ENCODE peak calls at places on chromosomes 2 and 18, in nine cellular contexts. C is foreskin fibroblast, N is tibial artery, O is kidney epithelial cell, T is choroid plexus epithelial cell, X is AG09309, J is endothelial cell of umbilical vein, G is coronary artery, P is ovary. Z is an unnamed sample.

GRCh38 chr2:109403841-109404201 is 209.9 kb downstream of the SEPTIN10 start:
- DNase-seq in C (peak; percentile 45), N (no peak), O (no peak), T (no peak), X (no peak), J (no peak), G (no peak), P (no peak), Z (no peak)

GRCh38 chr2:96308248-96308647 is 2.9 kb upstream of the SNRNP200 start:
- DNase-seq in C (no peak), N (no peak), O (no peak), T (no peak), X (no peak), J (no peak), G (no peak), P (no peak), Z (no peak)

GRCh38 chr18:70172225-70172624 is 33.3 kb downstream of the RTTN start:
- DNase-seq in C (peak; percentile 52), N (no peak), O (no peak), T (peak; percentile 63), X (no peak), J (peak; percentile 27), G (no peak), P (no peak), Z (no peak)

GRCh38 chr2:119426801-119427395 is 4.8 kb upstream of the TMEM37 start:
- DNase-seq in C (no peak), N (peak; percentile 77), O (no peak), T (peak; percentile 82), X (no peak), J (no peak), G (peak; percentile 71), P (peak; percentile 91), Z (peak; percentile 67)

GRCh38 chr2:134911386-134911785 is 7.2 kb upstream of the CCNT2 start:
- DNase-seq in C (no peak), N (no peak), O (no peak), T (no peak), X (no peak), J (no peak), G (no peak), P (no peak), Z (no peak)

GRCh38 chr2:240502430-240503121 is 55.2 kb downstream of the ANKMY1 start:
- DNase-seq in C (no peak), N (no peak), O (no peak), T (no peak), X (no peak), J (no peak), G (peak; percentile 55), P (no peak), Z (no peak)

GRCh38 chr2:169354244-169354643 is 8.1 kb downstream of the LRP2 start:
- DNase-seq in C (no peak), N (no peak), O (no peak), T (no peak), X (no peak), J (no peak), G (no peak), P (no peak), Z (no peak)

GRCh38 chr2:161243873-161244272 is 64.4 kb upstream of the PSMD14 start:
- DNase-seq in C (no peak), N (no peak), O (no peak), T (no peak), X (no peak), J (no peak), G (no peak), P (no peak), Z (no peak)

GRCh38 chr18:52636536-52636935 is 296.5 kb downstream of the DCC start:
- DNase-seq in C (no peak), N (no peak), O (no peak), T (no peak), X (no peak), J (no peak), G (no peak), P (no peak), Z (no peak)

GRCh38 chr2:100780203-100781008 is 39.5 kb upstream of the NPAS2 start:
- DNase-seq in C (peak; percentile 60), N (no peak), O (peak; percentile 70), T (peak; percentile 27), X (no peak), J (peak; percentile 59), G (no peak), P (no peak), Z (peak; percentile 29)

GRCh38 chr18:76823166-76823539 is 796 bp downstream of the ZNF236 start:
- DNase-seq in C (no peak), N (no peak), O (no peak), T (no peak), X (no peak), J (no peak), G (no peak), P (no peak), Z (peak; percentile 28)

GRCh38 chr18:49973592-49973991 is 160.3 kb upstream of the ACAA2 start:
- DNase-seq in C (no peak), N (no peak), O (no peak), T (no peak), X (no peak), J (no peak), G (no peak), P (no peak), Z (no peak)

GRCh38 chr2:96895709-96896651 is 26.1 kb upstream of the SEMA4C start:
- DNase-seq in C (no peak), N (no peak), O (no peak), T (no peak), X (no peak), J (no peak), G (no peak), P (peak; percentile 48), Z (no peak)

GRCh38 chr18:77482190-77482928 is 232.7 kb downstream of the GALR1 start:
- DNase-seq in C (no peak), N (no peak), O (no peak), T (peak; percentile 66), X (no peak), J (no peak), G (no peak), P (no peak), Z (no peak)

GRCh38 chr2:209771474-209772292 is at the start of gene UNC80:
- DNase-seq in C (peak; percentile 85), N (peak; percentile 67), O (no peak), T (peak; percentile 69), X (no peak), J (peak; percentile 62), G (no peak), P (peak; percentile 68), Z (no peak)

GRCh38 chr2:48566582-48566981 is 36.6 kb downstream of the STON1 start:
- DNase-seq in C (peak; percentile 75), N (no peak), O (no peak), T (peak; percentile 53), X (no peak), J (no peak), G (no peak), P (no peak), Z (no peak)

GRCh38 chr2:138601438-138602165 is 100.0 kb downstream of the SPOPL start:
- DNase-seq in C (no peak), N (no peak), O (no peak), T (no peak), X (no peak), J (no peak), G (no peak), P (no peak), Z (no peak)

GRCh38 chr18:76495435-76496199 is 575 bp upstream of the ZNF516 start:
- DNase-seq in C (peak; percentile 74), N (no peak), O (no peak), T (peak; percentile 52), X (no peak), J (no peak), G (no peak), P (peak; percentile 50), Z (peak; percentile 47)

GRCh38 chr18:28158083-28158581 is 18.8 kb downstream of the CDH2 start:
- DNase-seq in C (peak; percentile 41), N (no peak), O (no peak), T (peak; percentile 61), X (no peak), J (no peak), G (no peak), P (no peak), Z (no peak)
- TF ChIP-seq CTCF in C (no peak), N (no peak), O (no peak), T (peak; percentile 36), X (no peak), J (no peak), G (no peak), P (peak; percentile 13), Z (no peak)

GRCh38 chr18:45340884-45341283 is 274.4 kb upstream of the SLC14A2 start:
- DNase-seq in C (no peak), N (no peak), O (no peak), T (no peak), X (no peak), J (no peak), G (no peak), P (no peak), Z (no peak)

GRCh38 chr18:45342166-45342565 is 273.1 kb upstream of the SLC14A2 start:
- DNase-seq in C (no peak), N (no peak), O (no peak), T (no peak), X (no peak), J (no peak), G (no peak), P (no peak), Z (no peak)

GRCh38 chr18:45342653-45343052 is 272.6 kb upstream of the SLC14A2 start:
- DNase-seq in C (no peak), N (no peak), O (no peak), T (no peak), X (no peak), J (no peak), G (no peak), P (no peak), Z (no peak)

GRCh38 chr18:45339819-45340550 is 275.3 kb upstream of the SLC14A2 start:
- DNase-seq in C (no peak), N (no peak), O (no peak), T (no peak), X (no peak), J (no peak), G (no peak), P (no peak), Z (no peak)

GRCh38 chr18:45341454-45341853 is 273.8 kb upstream of the SLC14A2 start:
- DNase-seq in C (no peak), N (no peak), O (no peak), T (no peak), X (no peak), J (no peak), G (no peak), P (no peak), Z (no peak)
- TF ChIP-seq CTCF in C (peak; percentile 15), N (no peak), O (no peak), T (peak; percentile 7), X (peak; percentile 5), J (no peak), G (no peak), P (no peak), Z (no peak)

DNA sequence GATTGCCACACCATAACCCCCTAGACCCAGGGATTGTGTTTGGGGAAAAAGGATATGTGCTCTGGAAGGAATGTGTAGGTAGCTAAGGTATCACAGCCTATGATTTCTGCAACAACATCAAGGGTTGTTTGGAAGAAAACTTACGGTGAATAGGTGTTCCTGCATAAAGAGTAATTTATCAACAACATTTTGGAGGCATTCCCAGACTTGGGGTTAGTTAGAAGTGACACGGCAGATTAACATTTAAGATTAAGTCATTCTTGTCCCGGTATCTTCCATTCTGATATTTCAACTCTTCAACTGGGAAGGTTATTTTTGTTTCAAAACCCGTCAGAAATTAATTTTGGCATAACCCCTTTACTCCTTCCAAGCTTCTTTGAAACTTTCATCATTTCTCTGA is 65.5 kb downstream of the SPP2 start:
- DNase-seq in C (no peak), N (no peak), O (no peak), T (no peak), X (no peak), J (no peak), G (no peak), P (no peak), Z (no peak)
- TF ChIP-seq CTCF in C (no peak), N (no peak), O (no peak), T (no peak), X (no peak), J (no peak), G (no peak), P (no peak), Z (no peak)

GRCh38 chr18:46950064-46950656 is 32.8 kb downstream of the KATNAL2 start:
- DNase-seq in C (peak; percentile 38), N (no peak), O (no peak), T (peak; percentile 50), X (no peak), J (peak; percentile 24), G (no peak), P (no peak), Z (no peak)
- TF ChIP-seq CTCF in C (peak; percentile 40), N (no peak), O (peak; percentile 41), T (peak; percentile 62), X (peak; percentile 41), J (peak; percentile 38), G (no peak), P (no peak), Z (no peak)

Z was measured in uterus.